ENCODE peak calls at places on chromosomes 3 and 15, in ten cellular contexts. B, P, R, F, A, D, H, X, K and U are unnamed samples. For H3K9me2, the result is how much of the 10 kb centered on the place peaks cover.

GRCh38 chr3:16510620-16511319 is 2.7 kb downstream of the RFTN1 start:
- DNase-seq in B (no peak), P (no peak), R (no peak), F (peak), A (peak), D (no peak), H (no peak), X (no peak), K (no peak), U (no peak)

GRCh38 chr15:57820119-57820518 is 113.6 kb downstream of the POLR2M start:
- DNase-seq in B (no peak), P (peak), R (no peak), F (no peak), A (no peak), D (no peak), H (no peak), X (no peak), K (no peak), U (no peak)

GRCh38 chr15:57220220-57220619 is 156.1 kb upstream of the CGNL1 start:
- DNase-seq in B (no peak), P (peak), R (no peak), F (no peak), A (no peak), D (no peak), H (peak), X (no peak), K (no peak), U (peak)

GRCh38 chr3:49465269-49466034 is 4.6 kb upstream of the DAG1 start:
- DNase-seq in B (no peak), P (no peak), R (no peak), F (no peak), A (no peak), D (peak), H (peak), X (no peak), K (no peak), U (no peak)

GRCh38 chr15:101115887-101116680 is 135.8 kb downstream of the CHSY1 start:
- DNase-seq in B (no peak), P (peak), R (no peak), F (no peak), A (no peak), D (no peak), H (no peak), X (no peak), K (no peak), U (peak)

GRCh38 chr15:55694652-55695150 is 48.3 kb downstream of the PRTG start:
- DNase-seq in B (no peak), P (no peak), R (peak), F (peak), A (no peak), D (no peak), H (no peak), X (no peak), K (peak), U (peak)

GRCh38 chr3:175932586-175932985 is 1073.5 kb downstream of the NAALADL2 start:
- DNase-seq in B (no peak), P (peak), R (peak), F (no peak), A (no peak), D (no peak), H (no peak), X (no peak), K (no peak), U (no peak)

GRCh38 chr3:192128922-192129321 is 598.4 kb downstream of the FGF12 start:
- DNase-seq in B (no peak), P (no peak), R (no peak), F (peak), A (no peak), D (no peak), H (no peak), X (no peak), K (no peak), U (peak)

GRCh38 chr3:13545952-13546454 is 2.9 kb upstream of the FBLN2 start:
- DNase-seq in B (no peak), P (no peak), R (no peak), F (no peak), A (no peak), D (no peak), H (no peak), X (no peak), K (no peak), U (no peak)

GRCh38 chr15:71133734-71134464 is 18.6 kb downstream of the THSD4 start:
- DNase-seq in B (no peak), P (no peak), R (no peak), F (no peak), A (no peak), D (no peak), H (no peak), X (no peak), K (no peak), U (no peak)

GRCh38 chr3:46517016-46517770 is 19.4 kb downstream of the RTP3 start:
- DNase-seq in B (peak), P (peak), R (peak), F (no peak), A (no peak), D (peak), H (no peak), X (no peak), K (no peak), U (no peak)

GRCh38 chr3:100260081-100260684 is 609 bp upstream of the TBC1D23 start:
- DNase-seq in B (no peak), P (peak), R (no peak), F (no peak), A (no peak), D (peak), H (no peak), X (no peak), K (peak), U (peak)

GRCh38 chr3:100662113-100662823 is 47.0 kb upstream of the TFG start:
- DNase-seq in B (no peak), P (peak), R (peak), F (no peak), A (no peak), D (no peak), H (no peak), X (no peak), K (peak), U (peak)

GRCh38 chr15:78991879-78992278 is 47.0 kb upstream of the CTSH start:
- DNase-seq in B (no peak), P (no peak), R (no peak), F (no peak), A (no peak), D (no peak), H (no peak), X (no peak), K (no peak), U (no peak)

GRCh38 chr15:57111002-57111401 is 192.6 kb downstream of the TCF12 start:
- DNase-seq in B (no peak), P (no peak), R (no peak), F (no peak), A (no peak), D (no peak), H (no peak), X (no peak), K (peak), U (no peak)

GRCh38 chr3:171810278-171811058 is at the start of gene PLD1:
- DNase-seq in B (peak), P (peak), R (peak), F (no peak), A (no peak), D (peak), H (peak), X (peak), K (peak), U (peak)

GRCh38 chr3:147361671-147362420 is 44.5 kb downstream of the ZIC4 start:
- DNase-seq in B (peak), P (peak), R (peak), F (peak), A (peak), D (peak), H (peak), X (peak), K (peak), U (peak)

GRCh38 chr15:43954181-43954621 is 127.4 kb downstream of the WDR76 start:
- DNase-seq in B (no peak), P (peak), R (no peak), F (no peak), A (no peak), D (no peak), H (no peak), X (no peak), K (no peak), U (no peak)

GRCh38 chr15:79314811-79315210 is 3.9 kb downstream of the TMED3 start:
- DNase-seq in B (no peak), P (no peak), R (peak), F (no peak), A (no peak), D (peak), H (no peak), X (no peak), K (no peak), U (no peak)

GRCh38 chr15:68730491-68731317 is 90.0 kb downstream of the ANP32A start:
- DNase-seq in B (peak), P (peak), R (peak), F (peak), A (peak), D (peak), H (peak), X (peak), K (peak), U (peak)

DNA sequence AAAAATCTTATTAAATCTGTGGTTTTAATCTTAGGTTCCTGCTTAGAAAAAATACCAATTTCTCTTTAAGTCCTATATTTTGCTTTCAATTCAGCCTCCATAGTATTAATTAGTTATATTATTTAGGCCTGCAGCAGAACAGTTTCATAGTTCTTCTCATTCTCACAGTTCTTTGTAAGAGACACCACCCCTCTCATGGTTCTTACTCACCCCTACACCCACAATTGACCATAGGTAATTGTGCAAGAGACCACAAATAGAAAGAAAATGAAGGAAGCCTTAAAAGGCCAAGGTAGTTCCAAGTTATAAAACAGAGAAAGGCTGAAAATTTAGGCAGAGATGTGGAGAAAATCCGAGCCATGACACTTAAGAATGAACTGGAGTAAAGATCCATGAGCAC is 415.3 kb downstream of the TIGIT start:
- DNase-seq in B (no peak), P (peak), R (no peak), F (no peak), A (no peak), D (no peak), H (no peak), X (no peak), K (no peak), U (no peak)
- H3K9me2 ChIP-seq in B (under half), P (under half), R (under half), F (under half), A (under half), D (under half), H (under half), X (under half), K (under half), U (under half)

GRCh38 chr3:152241142-152242067 is 27.3 kb upstream of the MBNL1 start:
- DNase-seq in B (no peak), P (no peak), R (peak), F (no peak), A (no peak), D (peak), H (no peak), X (peak), K (no peak), U (no peak)

GRCh38 chr3:152243301-152243711 is 25.4 kb upstream of the MBNL1 start:
- DNase-seq in B (no peak), P (no peak), R (no peak), F (peak), A (no peak), D (no peak), H (no peak), X (peak), K (no peak), U (no peak)

GRCh38 chr3:152245498-152246175 is 23.1 kb upstream of the MBNL1 start:
- DNase-seq in B (no peak), P (no peak), R (no peak), F (peak), A (no peak), D (no peak), H (no peak), X (no peak), K (no peak), U (no peak)

GRCh38 chr3:152244156-152244888 is 24.4 kb upstream of the MBNL1 start:
- DNase-seq in B (no peak), P (no peak), R (no peak), F (peak), A (peak), D (no peak), H (no peak), X (no peak), K (no peak), U (no peak)
- H3K4me2 ChIP-seq in B (no peak), P (no peak), R (no peak), F (peak), A (no peak), D (no peak), H (no peak), X (peak), K (no peak), U (no peak)

GRCh38 chr3:5423076-5423475 is 235.6 kb downstream of the EDEM1 start:
- DNase-seq in B (no peak), P (no peak), R (no peak), F (no peak), A (no peak), D (no peak), H (no peak), X (no peak), K (no peak), U (no peak)

GRCh38 chr3:5423523-5423922 is 236.0 kb downstream of the EDEM1 start:
- DNase-seq in B (no peak), P (no peak), R (no peak), F (no peak), A (no peak), D (no peak), H (no peak), X (no peak), K (no peak), U (no peak)

GRCh38 chr3:5427021-5427420 is 239.5 kb downstream of the EDEM1 start:
- DNase-seq in B (no peak), P (no peak), R (no peak), F (no peak), A (peak), D (no peak), H (no peak), X (no peak), K (no peak), U (no peak)

GRCh38 chr3:5426094-5426883 is 238.8 kb downstream of the EDEM1 start:
- DNase-seq in B (peak), P (peak), R (peak), F (peak), A (peak), D (peak), H (peak), X (peak), K (peak), U (peak)

GRCh38 chr3:5425371-5425770 is 237.9 kb downstream of the EDEM1 start:
- DNase-seq in B (no peak), P (no peak), R (no peak), F (no peak), A (no peak), D (no peak), H (no peak), X (no peak), K (no peak), U (no peak)
- H3K9me2 ChIP-seq in B (under half), P (under half), R (under half), F (under half), A (under half), D (under half), H (under half), X (under half), K (under half), U (under half)

DNA sequence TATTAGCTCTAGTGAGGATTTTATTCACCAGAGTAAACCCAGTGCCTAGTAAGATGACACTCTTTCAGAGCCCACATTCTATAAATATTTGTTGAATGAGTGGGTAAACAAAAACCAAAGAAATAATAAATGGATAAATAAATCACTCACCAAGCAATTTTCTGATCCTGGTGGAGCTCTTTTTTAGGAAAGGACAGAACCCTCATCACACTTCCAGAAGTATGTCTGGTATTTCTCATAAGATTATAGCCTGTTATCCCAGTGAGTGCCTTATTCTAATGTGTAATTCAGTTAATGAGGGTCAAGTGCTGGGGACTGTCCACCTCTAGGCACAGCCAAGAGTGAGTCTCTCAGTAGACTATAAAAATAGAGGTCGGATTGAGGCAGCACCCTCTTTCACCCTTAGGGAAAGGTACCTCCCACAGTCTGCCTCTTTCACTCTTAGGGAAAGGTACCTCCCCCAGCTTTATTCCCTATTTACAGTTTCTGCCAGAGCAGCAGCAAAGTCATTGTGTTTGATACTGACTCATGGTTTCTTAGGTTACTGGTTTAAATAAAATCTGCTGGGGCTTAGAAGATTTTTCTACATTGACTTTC is 144.9 kb downstream of the STAC start:
- DNase-seq in B (no peak), P (peak), R (peak), F (no peak), A (no peak), D (peak), H (no peak), X (no peak), K (peak), U (peak)
- H3K4me2 ChIP-seq in B (no peak), P (peak), R (peak), F (no peak), A (no peak), D (peak), H (no peak), X (no peak), K (no peak), U (no peak)

DNA sequence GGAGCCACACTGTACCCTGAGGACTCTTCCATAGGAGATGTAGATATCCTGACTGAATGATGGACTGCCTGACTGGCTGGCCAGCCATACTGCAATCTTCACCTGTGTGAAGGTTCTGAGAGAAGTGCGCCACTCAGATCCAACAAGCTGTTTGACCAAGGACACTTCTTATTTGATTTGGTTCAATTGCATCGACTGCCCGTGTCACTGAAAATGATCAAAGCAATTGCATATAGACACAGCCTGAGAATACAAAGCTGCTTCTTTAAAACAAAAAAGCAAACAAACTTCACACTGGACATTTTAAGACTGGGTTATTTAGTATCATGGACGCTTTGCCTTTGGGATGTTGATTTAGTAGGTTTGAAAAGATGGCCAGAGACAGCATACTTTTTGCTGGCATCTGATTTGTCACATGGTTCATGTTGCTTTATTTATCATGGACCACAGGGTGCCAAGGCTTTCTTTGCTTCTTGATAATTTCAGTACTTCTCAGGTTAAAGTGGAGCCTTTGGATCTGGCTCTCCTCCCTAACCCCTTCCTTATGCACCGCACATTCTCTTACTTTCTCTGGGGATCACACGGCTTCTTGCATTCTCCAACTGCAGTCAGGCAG is 151.1 kb downstream of the CD47 start:
- DNase-seq in B (no peak), P (no peak), R (no peak), F (no peak), A (no peak), D (no peak), H (no peak), X (no peak), K (no peak), U (no peak)
- H3K9me2 ChIP-seq in B (under half), P (under half), R (under half), F (under half), A (under half), D (under half), H (under half), X (under half), K (under half), U (under half)

GRCh38 chr15:29921130-29921601 is 98.9 kb upstream of the TJP1 start:
- DNase-seq in B (peak), P (no peak), R (peak), F (no peak), A (no peak), D (peak), H (no peak), X (no peak), K (peak), U (peak)
- H3K4me2 ChIP-seq in B (peak), P (no peak), R (peak), F (no peak), A (no peak), D (peak), H (no peak), X (no peak), K (no peak), U (peak)

DNA sequence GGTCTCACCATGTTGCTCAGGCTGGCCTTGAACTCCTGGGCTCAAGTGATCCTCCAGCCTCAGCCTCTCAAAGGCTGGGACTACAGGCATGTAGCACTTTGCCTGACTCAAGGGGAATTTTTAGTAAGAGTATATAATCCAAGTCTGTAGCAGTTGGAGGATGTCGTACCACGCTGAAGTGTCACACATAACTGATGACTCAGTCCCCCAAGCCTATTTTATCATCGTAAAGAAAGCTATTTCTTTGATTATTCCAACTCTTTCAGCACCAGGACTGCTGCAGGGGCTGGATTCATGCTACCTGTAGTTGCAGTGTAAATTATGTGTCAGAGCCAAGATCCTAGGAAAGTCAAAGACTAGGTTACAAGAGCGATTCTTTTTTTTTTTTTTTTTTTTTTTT is 1.4 kb upstream of the PRKCI start:
- DNase-seq in B (no peak), P (peak), R (peak), F (no peak), A (no peak), D (no peak), H (no peak), X (no peak), K (no peak), U (no peak)
- H3K9me2 ChIP-seq in B (under half), P (under half), R (under half), F (under half), A (under half), D (under half), H (under half), X (under half), K (under half), U (under half)

GRCh38 chr3:194773216-194773615 is 87.5 kb downstream of the FAM43A start:
- DNase-seq in B (no peak), P (peak), R (peak), F (no peak), A (no peak), D (peak), H (no peak), X (no peak), K (no peak), U (no peak)
- H3K4me2 ChIP-seq in B (peak), P (peak), R (peak), F (no peak), A (no peak), D (no peak), H (no peak), X (no peak), K (no peak), U (no peak)